ENCODE peak calls at places on chromosomes 11 and 22, in eight cellular contexts. H, R, N, X, O, Z, I and F are unnamed samples.

GRCh38 chr11:35308157-35308556 is 111.2 kb downstream of the SLC1A2 start:
- DNase-seq in Z (no peak), O (no peak), I (no peak), R (no peak), N (no peak), X (no peak), H (no peak), F (no peak)

GRCh38 chr11:3197878-3198528 is 20.6 kb downstream of the MRGPRG start:
- DNase-seq in N (no peak), I (no peak), X (no peak), O (no peak), R (no peak), Z (no peak), H (no peak), F (no peak)

GRCh38 chr22:38609371-38609770 is 39.4 kb upstream of the DMC1 start:
- DNase-seq in H (no peak), N (no peak), X (no peak), O (no peak), R (no peak), I (no peak), Z (no peak), F (no peak)

GRCh38 chr11:73760066-73760679 is 701 bp downstream of the RAB6A start:
- DNase-seq in O (no peak), X (peak), Z (peak), R (peak), N (no peak), H (no peak), I (no peak), F (no peak)

GRCh38 chr22:35446365-35446764 is 46.4 kb downstream of the MCM5 start:
- DNase-seq in N (no peak), O (no peak), H (no peak), I (no peak), Z (no peak), X (no peak), R (peak), F (no peak)

GRCh38 chr11:11977206-11977938 is 31.1 kb downstream of the DKK3 start:
- DNase-seq in N (no peak), Z (no peak), O (no peak), H (no peak), X (no peak), I (no peak), R (no peak), F (no peak)

GRCh38 chr11:63670077-63670737 is 969 bp downstream of the ATL3 start:
- DNase-seq in I (no peak), O (no peak), X (no peak), R (no peak), Z (no peak), N (no peak), H (no peak), F (peak)

GRCh38 chr11:10294289-10294953 is 402 bp upstream of the SBF2 start:
- DNase-seq in Z (no peak), O (no peak), I (no peak), N (no peak), X (peak), R (peak), H (no peak), F (no peak)